ENCODE peak calls at places on chromosomes 16 and 17, in six cellular contexts. G is stimulated activated CD8-positive, alpha-beta memory T cell treated with anti-CD3 and anti-CD28 coated beads, Interleukin-2, amount 100 ng/mL, for 1 hour; E is CD4-positive, alpha-beta memory T cell; T is activated naive CD4-positive, alpha-beta T cell; Z is CMK; F is stimulated activated CD4-positive, alpha-beta T cell treated with anti-CD3 and anti-CD28 coated beads, Interleukin-2, amount 100 ng/mL, for 48 hours. O is an unnamed sample.

GRCh38 chr16:7650446-7650845 is 317.8 kb downstream of the RBFOX1 start:
- DNase-seq in G (no peak), E (no peak), T (no peak), Z (no peak), F (no peak), O (no peak)

GRCh38 chr17:79083191-79083971 is 8.8 kb downstream of the ENGASE start:
- DNase-seq in G (no peak), E (no peak), T (no peak), Z (no peak), F (no peak), O (no peak)

GRCh38 chr17:28807925-28808641 is 34.5 kb downstream of the FAM222B start:
- DNase-seq in G (no peak), E (no peak), T (no peak), Z (no peak), F (no peak), O (peak)

GRCh38 chr17:69447726-69448125 is 33.2 kb downstream of the MAP2K6 start:
- DNase-seq in G (no peak), E (no peak), T (no peak), Z (no peak), F (no peak), O (no peak)

GRCh38 chr17:50191070-50192045 is 10.1 kb downstream of the COL1A1 start:
- DNase-seq in G (no peak), E (no peak), T (no peak), Z (no peak), F (no peak), O (no peak)

GRCh38 chr17:21549107-21549687 is 143.1 kb upstream of the KCNJ18 start:
- DNase-seq in G (no peak), E (no peak), T (no peak), Z (no peak), F (peak), O (no peak)

GRCh38 chr17:67633751-67634191 is 84.0 kb upstream of the NOL11 start:
- DNase-seq in G (no peak), E (no peak), T (no peak), Z (no peak), F (no peak), O (no peak)

GRCh38 chr16:59324462-59324861 is 590.3 kb upstream of the GOT2 start:
- DNase-seq in G (no peak), E (no peak), T (no peak), Z (no peak), F (no peak), O (no peak)

GRCh38 chr17:65170839-65171238 is 33.7 kb downstream of the RGS9 start:
- DNase-seq in G (no peak), E (no peak), T (no peak), Z (no peak), F (no peak), O (no peak)

GRCh38 chr17:17613708-17614114 is 22.2 kb upstream of the PEMT start:
- DNase-seq in G (no peak), E (peak), T (no peak), Z (peak), F (peak), O (peak)

GRCh38 chr16:50611332-50611934 is 63.2 kb downstream of the NKD1 start:
- DNase-seq in G (no peak), E (no peak), T (no peak), Z (no peak), F (no peak), O (no peak)

GRCh38 chr16:4663756-4664465 is 29.5 kb upstream of the NUDT16L1 start:
- DNase-seq in G (no peak), E (no peak), T (no peak), Z (peak), F (no peak), O (no peak)